ENCODE peak calls at places on chromosomes 11 and 22, in five cellular contexts. G, W, C, F and S are unnamed samples.

GRCh38 chr11:128492903-128493569 is 94.3 kb downstream of the ETS1 start:
- DNase-seq in G (no peak), C (no peak), W (no peak), F (no peak), S (no peak)

GRCh38 chr11:12186683-12187082 is 76.3 kb downstream of the MICAL2 start:
- DNase-seq in G (no peak), F (no peak), C (no peak), W (no peak), S (no peak)

GRCh38 chr11:62501432-62501891 is 45.1 kb downstream of the AHNAK start:
- DNase-seq in F (no peak), W (no peak), G (no peak), C (no peak), S (no peak)

GRCh38 chr22:20354238-20354975 is 34.5 kb upstream of the DGCR6L start:
- DNase-seq in F (no peak), G (no peak), W (no peak), C (no peak), S (no peak)

GRCh38 chr11:118615996-118616395 is 8.6 kb downstream of the PHLDB1 start:
- DNase-seq in F (no peak), W (no peak), C (no peak), G (no peak), S (no peak)

GRCh38 chr11:78449866-78450265 is 32.2 kb upstream of the GAB2 start:
- DNase-seq in C (no peak), G (peak), F (no peak), W (no peak), S (no peak)

GRCh38 chr11:65555693-65556231 is 2.4 kb downstream of the LTBP3 start:
- DNase-seq in W (no peak), C (peak), F (no peak), G (peak), S (peak)

GRCh38 chr11:65204646-65205601 is 23.2 kb downstream of the CAPN1 start:
- DNase-seq in W (peak), C (no peak), G (no peak), F (no peak), S (no peak)

GRCh38 chr11:64202992-64203391 is 3.5 kb upstream of the FERMT3 start:
- DNase-seq in C (no peak), G (no peak), W (no peak), F (no peak), S (no peak)

GRCh38 chr11:93278976-93279375 is 51.6 kb upstream of the DEUP1 start:
- DNase-seq in G (no peak), C (no peak), W (no peak), F (no peak), S (no peak)

GRCh38 chr11:119751281-119752060 is 22.5 kb upstream of the NECTIN1 start:
- DNase-seq in G (no peak), W (no peak), C (peak), F (no peak), S (no peak)

GRCh38 chr11:102793677-102794290 is 4.2 kb downstream of the MMP1 start:
- DNase-seq in F (no peak), W (no peak), C (no peak), G (no peak), S (no peak)

GRCh38 chr11:16410479-16410878 is 54.1 kb upstream of the SOX6 start:
- DNase-seq in C (peak), G (no peak), F (no peak), W (no peak), S (no peak)

GRCh38 chr22:44365196-44365802 is 52.5 kb upstream of the SHISAL1 start:
- DNase-seq in G (peak), C (no peak), F (no peak), W (no peak), S (no peak)

GRCh38 chr22:38398609-38399401 is 56.2 kb downstream of the KCNJ4 start:
- DNase-seq in W (peak), G (peak), C (peak), F (peak), S (peak)

GRCh38 chr22:44399906-44400762 is 87.4 kb upstream of the SHISAL1 start:
- DNase-seq in G (no peak), C (no peak), W (no peak), F (no peak), S (no peak)